ENCODE peak calls at places on chromosome 20, in eight cellular contexts. One of them, this sample, is unnamed.

GRCh38 chr20:59087829-59088433 is 45.3 kb upstream of the PRELID3B start:
- DNase-seq in Peyer's patch: peak
- DNase-seq in fibroblast of the aortic adventitia: peak
- DNase-seq in fibroblast of mammary gland: peak
- DNase-seq in endothelial cell: peak
- DNase-seq in activated CD4-positive, alpha-beta T cell treated with anti-CD3 and anti-CD28 coated beads, Interleukin-2, amount 50 U/mL, for 1 hour: peak
- DNase-seq in nephron progenitor cell: peak
- DNase-seq in effector CD4-positive, alpha-beta T cell: peak
- DNase-seq in this sample: peak

GRCh38 chr20:4091332-4092135 is 76.2 kb upstream of the RNF24 start:
- DNase-seq in Peyer's patch: peak
- DNase-seq in fibroblast of the aortic adventitia: peak
- DNase-seq in fibroblast of mammary gland: peak
- DNase-seq in endothelial cell: peak
- DNase-seq in activated CD4-positive, alpha-beta T cell treated with anti-CD3 and anti-CD28 coated beads, Interleukin-2, amount 50 U/mL, for 1 hour: peak
- DNase-seq in nephron progenitor cell: peak
- DNase-seq in effector CD4-positive, alpha-beta T cell: no peak
- DNase-seq in this sample: peak

GRCh38 chr20:49510562-49511117 is 28.2 kb upstream of the KCNB1 start:
- DNase-seq in Peyer's patch: no peak
- DNase-seq in fibroblast of the aortic adventitia: peak
- DNase-seq in fibroblast of mammary gland: peak
- DNase-seq in endothelial cell: no peak
- DNase-seq in activated CD4-positive, alpha-beta T cell treated with anti-CD3 and anti-CD28 coated beads, Interleukin-2, amount 50 U/mL, for 1 hour: no peak
- DNase-seq in nephron progenitor cell: no peak
- DNase-seq in effector CD4-positive, alpha-beta T cell: no peak
- DNase-seq in this sample: peak

GRCh38 chr20:40393680-40394079 is 295.4 kb downstream of the MAFB start:
- DNase-seq in Peyer's patch: no peak
- DNase-seq in fibroblast of the aortic adventitia: no peak
- DNase-seq in fibroblast of mammary gland: no peak
- DNase-seq in endothelial cell: no peak
- DNase-seq in activated CD4-positive, alpha-beta T cell treated with anti-CD3 and anti-CD28 coated beads, Interleukin-2, amount 50 U/mL, for 1 hour: no peak
- DNase-seq in nephron progenitor cell: no peak
- DNase-seq in effector CD4-positive, alpha-beta T cell: no peak
- DNase-seq in this sample: no peak

GRCh38 chr20:63060057-63060991 is 53.6 kb upstream of the BHLHE23 start:
- DNase-seq in Peyer's patch: no peak
- DNase-seq in fibroblast of the aortic adventitia: no peak
- DNase-seq in fibroblast of mammary gland: peak
- DNase-seq in endothelial cell: no peak
- DNase-seq in activated CD4-positive, alpha-beta T cell treated with anti-CD3 and anti-CD28 coated beads, Interleukin-2, amount 50 U/mL, for 1 hour: no peak
- DNase-seq in nephron progenitor cell: no peak
- DNase-seq in effector CD4-positive, alpha-beta T cell: no peak
- DNase-seq in this sample: peak

GRCh38 chr20:44404204-44405181 is 49.0 kb downstream of the HNF4A start:
- DNase-seq in Peyer's patch: no peak
- DNase-seq in fibroblast of the aortic adventitia: no peak
- DNase-seq in fibroblast of mammary gland: no peak
- DNase-seq in endothelial cell: no peak
- DNase-seq in activated CD4-positive, alpha-beta T cell treated with anti-CD3 and anti-CD28 coated beads, Interleukin-2, amount 50 U/mL, for 1 hour: no peak
- DNase-seq in nephron progenitor cell: no peak
- DNase-seq in effector CD4-positive, alpha-beta T cell: no peak
- DNase-seq in this sample: no peak

GRCh38 chr20:5544175-5544574 is 206.0 kb upstream of the SHLD1 start:
- DNase-seq in Peyer's patch: no peak
- DNase-seq in fibroblast of the aortic adventitia: no peak
- DNase-seq in fibroblast of mammary gland: no peak
- DNase-seq in endothelial cell: no peak
- DNase-seq in activated CD4-positive, alpha-beta T cell treated with anti-CD3 and anti-CD28 coated beads, Interleukin-2, amount 50 U/mL, for 1 hour: no peak
- DNase-seq in nephron progenitor cell: no peak
- DNase-seq in effector CD4-positive, alpha-beta T cell: no peak
- DNase-seq in this sample: no peak

GRCh38 chr20:24475356-24475755 is 5.9 kb downstream of the SYNDIG1 start:
- DNase-seq in Peyer's patch: no peak
- DNase-seq in fibroblast of the aortic adventitia: no peak
- DNase-seq in fibroblast of mammary gland: no peak
- DNase-seq in endothelial cell: no peak
- DNase-seq in activated CD4-positive, alpha-beta T cell treated with anti-CD3 and anti-CD28 coated beads, Interleukin-2, amount 50 U/mL, for 1 hour: no peak
- DNase-seq in nephron progenitor cell: no peak
- DNase-seq in effector CD4-positive, alpha-beta T cell: no peak
- DNase-seq in this sample: no peak

GRCh38 chr20:38125157-38126056 is 39.7 kb downstream of the TGM2 start:
- DNase-seq in Peyer's patch: no peak
- DNase-seq in fibroblast of the aortic adventitia: peak
- DNase-seq in fibroblast of mammary gland: peak
- DNase-seq in endothelial cell: no peak
- DNase-seq in activated CD4-positive, alpha-beta T cell treated with anti-CD3 and anti-CD28 coated beads, Interleukin-2, amount 50 U/mL, for 1 hour: no peak
- DNase-seq in nephron progenitor cell: no peak
- DNase-seq in effector CD4-positive, alpha-beta T cell: no peak
- DNase-seq in this sample: peak

GRCh38 chr20:13342469-13343242 is 121.6 kb downstream of the ISM1 start:
- DNase-seq in Peyer's patch: no peak
- DNase-seq in fibroblast of the aortic adventitia: no peak
- DNase-seq in fibroblast of mammary gland: no peak
- DNase-seq in endothelial cell: no peak
- DNase-seq in activated CD4-positive, alpha-beta T cell treated with anti-CD3 and anti-CD28 coated beads, Interleukin-2, amount 50 U/mL, for 1 hour: no peak
- DNase-seq in nephron progenitor cell: no peak
- DNase-seq in effector CD4-positive, alpha-beta T cell: no peak
- DNase-seq in this sample: no peak

GRCh38 chr20:18011951-18012645 is 43.3 kb downstream of the MGME1 start:
- DNase-seq in Peyer's patch: no peak
- DNase-seq in fibroblast of the aortic adventitia: no peak
- DNase-seq in fibroblast of mammary gland: no peak
- DNase-seq in endothelial cell: no peak
- DNase-seq in activated CD4-positive, alpha-beta T cell treated with anti-CD3 and anti-CD28 coated beads, Interleukin-2, amount 50 U/mL, for 1 hour: no peak
- DNase-seq in nephron progenitor cell: no peak
- DNase-seq in effector CD4-positive, alpha-beta T cell: no peak
- DNase-seq in this sample: no peak

GRCh38 chr20:63330084-63330760 is 30.9 kb downstream of the CHRNA4 start:
- DNase-seq in Peyer's patch: no peak
- DNase-seq in fibroblast of the aortic adventitia: no peak
- DNase-seq in fibroblast of mammary gland: no peak
- DNase-seq in endothelial cell: no peak
- DNase-seq in activated CD4-positive, alpha-beta T cell treated with anti-CD3 and anti-CD28 coated beads, Interleukin-2, amount 50 U/mL, for 1 hour: no peak
- DNase-seq in nephron progenitor cell: no peak
- DNase-seq in effector CD4-positive, alpha-beta T cell: no peak
- DNase-seq in this sample: no peak

GRCh38 chr20:50577175-50578018 is 67.2 kb downstream of the PTPN1 start:
- DNase-seq in Peyer's patch: peak
- DNase-seq in fibroblast of the aortic adventitia: no peak
- DNase-seq in fibroblast of mammary gland: no peak
- DNase-seq in endothelial cell: no peak
- DNase-seq in activated CD4-positive, alpha-beta T cell treated with anti-CD3 and anti-CD28 coated beads, Interleukin-2, amount 50 U/mL, for 1 hour: no peak
- DNase-seq in nephron progenitor cell: no peak
- DNase-seq in effector CD4-positive, alpha-beta T cell: no peak
- DNase-seq in this sample: no peak

GRCh38 chr20:17969276-17969883 is 562 bp downstream of the MGME1 start:
- DNase-seq in Peyer's patch: peak
- DNase-seq in fibroblast of the aortic adventitia: no peak
- DNase-seq in fibroblast of mammary gland: no peak
- DNase-seq in endothelial cell: peak
- DNase-seq in activated CD4-positive, alpha-beta T cell treated with anti-CD3 and anti-CD28 coated beads, Interleukin-2, amount 50 U/mL, for 1 hour: peak
- DNase-seq in nephron progenitor cell: no peak
- DNase-seq in effector CD4-positive, alpha-beta T cell: peak
- DNase-seq in this sample: peak

GRCh38 chr20:8018928-8019177 is 708 bp downstream of the TMX4 start:
- DNase-seq in Peyer's patch: no peak
- DNase-seq in fibroblast of the aortic adventitia: no peak
- DNase-seq in fibroblast of mammary gland: no peak
- DNase-seq in endothelial cell: no peak
- DNase-seq in activated CD4-positive, alpha-beta T cell treated with anti-CD3 and anti-CD28 coated beads, Interleukin-2, amount 50 U/mL, for 1 hour: no peak
- DNase-seq in nephron progenitor cell: no peak
- DNase-seq in effector CD4-positive, alpha-beta T cell: no peak
- DNase-seq in this sample: peak

GRCh38 chr20:35611482-35611881 is 4.1 kb upstream of the SPAG4 start:
- DNase-seq in Peyer's patch: peak
- DNase-seq in fibroblast of the aortic adventitia: no peak
- DNase-seq in fibroblast of mammary gland: no peak
- DNase-seq in endothelial cell: no peak
- DNase-seq in activated CD4-positive, alpha-beta T cell treated with anti-CD3 and anti-CD28 coated beads, Interleukin-2, amount 50 U/mL, for 1 hour: no peak
- DNase-seq in nephron progenitor cell: no peak
- DNase-seq in effector CD4-positive, alpha-beta T cell: no peak
- DNase-seq in this sample: no peak

GRCh38 chr20:62776035-62776691 is 20.1 kb upstream of the MRGBP start:
- DNase-seq in Peyer's patch: no peak
- DNase-seq in fibroblast of the aortic adventitia: no peak
- DNase-seq in fibroblast of mammary gland: no peak
- DNase-seq in endothelial cell: no peak
- DNase-seq in activated CD4-positive, alpha-beta T cell treated with anti-CD3 and anti-CD28 coated beads, Interleukin-2, amount 50 U/mL, for 1 hour: no peak
- DNase-seq in nephron progenitor cell: no peak
- DNase-seq in effector CD4-positive, alpha-beta T cell: no peak
- DNase-seq in this sample: no peak

GRCh38 chr20:16978497-16978896 is 230.3 kb downstream of the OTOR start:
- DNase-seq in Peyer's patch: no peak
- DNase-seq in fibroblast of the aortic adventitia: no peak
- DNase-seq in fibroblast of mammary gland: no peak
- DNase-seq in endothelial cell: no peak
- DNase-seq in activated CD4-positive, alpha-beta T cell treated with anti-CD3 and anti-CD28 coated beads, Interleukin-2, amount 50 U/mL, for 1 hour: no peak
- DNase-seq in nephron progenitor cell: no peak
- DNase-seq in effector CD4-positive, alpha-beta T cell: no peak
- DNase-seq in this sample: no peak

GRCh38 chr20:9112541-9113515 is 43.9 kb downstream of the PLCB4 start:
- DNase-seq in Peyer's patch: no peak
- DNase-seq in fibroblast of the aortic adventitia: peak
- DNase-seq in fibroblast of mammary gland: peak
- DNase-seq in endothelial cell: no peak
- DNase-seq in activated CD4-positive, alpha-beta T cell treated with anti-CD3 and anti-CD28 coated beads, Interleukin-2, amount 50 U/mL, for 1 hour: no peak
- DNase-seq in nephron progenitor cell: no peak
- DNase-seq in effector CD4-positive, alpha-beta T cell: no peak
- DNase-seq in this sample: peak

GRCh38 chr20:3068986-3069900 is 2.2 kb upstream of the OXT start:
- DNase-seq in Peyer's patch: no peak
- DNase-seq in fibroblast of the aortic adventitia: no peak
- DNase-seq in fibroblast of mammary gland: peak
- DNase-seq in endothelial cell: no peak
- DNase-seq in activated CD4-positive, alpha-beta T cell treated with anti-CD3 and anti-CD28 coated beads, Interleukin-2, amount 50 U/mL, for 1 hour: peak
- DNase-seq in nephron progenitor cell: no peak
- DNase-seq in effector CD4-positive, alpha-beta T cell: no peak
- DNase-seq in this sample: peak

GRCh38 chr20:31666258-31667042 is 28.7 kb downstream of the COX4I2 start:
- DNase-seq in Peyer's patch: no peak
- DNase-seq in fibroblast of the aortic adventitia: no peak
- DNase-seq in fibroblast of mammary gland: peak
- DNase-seq in endothelial cell: no peak
- DNase-seq in activated CD4-positive, alpha-beta T cell treated with anti-CD3 and anti-CD28 coated beads, Interleukin-2, amount 50 U/mL, for 1 hour: no peak
- DNase-seq in nephron progenitor cell: no peak
- DNase-seq in effector CD4-positive, alpha-beta T cell: no peak
- DNase-seq in this sample: no peak

GRCh38 chr20:21396921-21397340 is 395 bp downstream of the NKX2-4 start:
- DNase-seq in Peyer's patch: no peak
- DNase-seq in fibroblast of the aortic adventitia: no peak
- DNase-seq in fibroblast of mammary gland: no peak
- DNase-seq in endothelial cell: peak
- DNase-seq in activated CD4-positive, alpha-beta T cell treated with anti-CD3 and anti-CD28 coated beads, Interleukin-2, amount 50 U/mL, for 1 hour: no peak
- DNase-seq in nephron progenitor cell: peak
- DNase-seq in effector CD4-positive, alpha-beta T cell: no peak
- DNase-seq in this sample: no peak

GRCh38 chr20:59945731-59946130 is 5.5 kb downstream of the FAM217B start:
- DNase-seq in Peyer's patch: no peak
- DNase-seq in fibroblast of the aortic adventitia: peak
- DNase-seq in fibroblast of mammary gland: no peak
- DNase-seq in endothelial cell: no peak
- DNase-seq in activated CD4-positive, alpha-beta T cell treated with anti-CD3 and anti-CD28 coated beads, Interleukin-2, amount 50 U/mL, for 1 hour: no peak
- DNase-seq in nephron progenitor cell: no peak
- DNase-seq in effector CD4-positive, alpha-beta T cell: no peak
- DNase-seq in this sample: peak

GRCh38 chr20:62234346-62234745 is 4.0 kb upstream of the OSBPL2 start:
- DNase-seq in Peyer's patch: no peak
- DNase-seq in fibroblast of the aortic adventitia: no peak
- DNase-seq in fibroblast of mammary gland: no peak
- DNase-seq in endothelial cell: no peak
- DNase-seq in activated CD4-positive, alpha-beta T cell treated with anti-CD3 and anti-CD28 coated beads, Interleukin-2, amount 50 U/mL, for 1 hour: no peak
- DNase-seq in nephron progenitor cell: no peak
- DNase-seq in effector CD4-positive, alpha-beta T cell: no peak
- DNase-seq in this sample: no peak

This sample was measured in cardiac fibroblast.